ENCODE peak calls at places on chromosomes 3 and 15, in four cellular contexts. X is left cardiac atrium; C is stimulated activated CD4-positive, alpha-beta T cell treated with anti-CD3 and anti-CD28 coated beads, Interleukin-12 subunit alpha, Interleukin-12 subunit beta, amount 100 ng/mL, for 4 hours; U is foreskin fibroblast. V is an unnamed sample.

GRCh38 chr3:70281663-70282062 is 30.8 kb downstream of the MDFIC2 start:
- DNase-seq in C (no peak), U (no peak), X (no peak), V (no peak)

GRCh38 chr3:191644291-191644690 is 183.3 kb downstream of the PYDC2 start:
- DNase-seq in C (no peak), U (no peak), X (no peak), V (no peak)

GRCh38 chr3:104598848-104599501 is 767.7 kb upstream of the ALCAM start:
- DNase-seq in X (no peak), C (no peak), U (no peak), V (no peak)

GRCh38 chr15:34436956-34437442 is 609 bp downstream of the GOLGA8A start:
- DNase-seq in C (peak), U (peak), X (peak), V (peak)

GRCh38 chr3:54939591-54940300 is 11.9 kb upstream of the LRTM1 start:
- DNase-seq in C (no peak), U (peak), X (no peak), V (no peak)

GRCh38 chr15:69876556-69876955 is 221.2 kb downstream of the TLE3 start:
- DNase-seq in C (no peak), U (no peak), X (no peak), V (no peak)

GRCh38 chr3:124467980-124468902 is 262.0 kb upstream of the UMPS start:
- DNase-seq in C (no peak), U (peak), X (peak), V (no peak)

GRCh38 chr15:47484119-47484518 is 233.2 kb upstream of the SEMA6D start:
- DNase-seq in X (no peak), U (peak), C (no peak), V (no peak)

GRCh38 chr3:73490453-73491311 is 134.1 kb downstream of the PDZRN3 start:
- DNase-seq in X (peak), C (no peak), U (peak), V (no peak)

GRCh38 chr3:137041251-137041650 is 83.5 kb downstream of the IL20RB start:
- DNase-seq in X (no peak), U (no peak), C (no peak), V (no peak)

GRCh38 chr3:14156843-14157561 is 21.4 kb downstream of the XPC start:
- DNase-seq in C (no peak), X (no peak), U (no peak), V (no peak)

GRCh38 chr3:130731817-130732216 is 14.8 kb downstream of the PIK3R4 start:
- DNase-seq in U (no peak), X (no peak), C (no peak), V (no peak)

GRCh38 chr3:82055792-82056191 is 294.3 kb upstream of the GBE1 start:
- DNase-seq in U (peak), C (no peak), X (no peak), V (no peak)

GRCh38 chr15:39920510-39921273 is 626 bp upstream of the GPR176 start:
- DNase-seq in U (peak), X (peak), C (peak), V (peak)

GRCh38 chr3:100737334-100737733 is 28.0 kb downstream of the TFG start:
- DNase-seq in C (no peak), X (no peak), U (peak), V (no peak)

GRCh38 chr15:78321041-78321570 is 19.0 kb upstream of the CRABP1 start:
- DNase-seq in C (no peak), X (no peak), U (no peak), V (no peak)

GRCh38 chr15:75030023-75030413 is 6.6 kb downstream of the PPCDC start:
- DNase-seq in C (no peak), U (peak), X (no peak), V (no peak)

GRCh38 chr3:182710557-182711157 is 82.6 kb upstream of the ATP11B start:
- DNase-seq in U (peak), X (no peak), C (no peak), V (no peak)

GRCh38 chr3:105368575-105369500 is 2.1 kb downstream of the ALCAM start:
- DNase-seq in X (peak), C (peak), U (peak), V (peak)

GRCh38 chr15:55917881-55918296 is 75.5 kb downstream of the NEDD4 start:
- DNase-seq in C (no peak), U (peak), X (no peak), V (no peak)

GRCh38 chr3:192445768-192446644 is 281.3 kb downstream of the FGF12 start:
- DNase-seq in X (peak), U (no peak), C (no peak), V (no peak)

GRCh38 chr3:123789760-123790159 is 94.4 kb downstream of the MYLK start:
- DNase-seq in X (no peak), U (no peak), C (no peak), V (no peak)

GRCh38 chr15:22895465-22896190 is 57.2 kb downstream of the NIPA2 start:
- DNase-seq in C (no peak), X (no peak), U (peak), V (no peak)

GRCh38 chr15:73387507-73388255 is 18.9 kb upstream of the HCN4 start:
- DNase-seq in C (no peak), X (no peak), U (peak), V (no peak)

GRCh38 chr3:14522129-14522691 is 17.9 kb downstream of the GRIP2 start:
- DNase-seq in X (peak), U (no peak), C (no peak), V (no peak)

GRCh38 chr15:76158250-76158649 is 98.5 kb downstream of the TMEM266 start:
- DNase-seq in C (no peak), U (no peak), X (no peak), V (no peak)